ENCODE peak calls at places on chromosomes 12 and 14, in eight cellular contexts. One of them, this sample, is unnamed.

GRCh38 chr12:89985935-89986334 is 277.3 kb upstream of the ATP2B1 start:
- DNase-seq in thyroid gland: no peak
- DNase-seq in K562: no peak
- DNase-seq in breast epithelium: no peak
- DNase-seq in Peyer's patch: no peak
- DNase-seq in GM12892: no peak
- DNase-seq in gastrocnemius medialis: no peak
- DNase-seq in body of pancreas: no peak
- DNase-seq in this sample: no peak

GRCh38 chr12:94615284-94616216 is 34.8 kb downstream of the TMCC3 start:
- DNase-seq in GM12892: no peak
- DNase-seq in thyroid gland: peak; percentile 71
- DNase-seq in gastrocnemius medialis: peak; percentile 61
- DNase-seq in K562: no peak
- DNase-seq in breast epithelium: no peak
- DNase-seq in Peyer's patch: no peak
- DNase-seq in body of pancreas: peak; percentile 66
- DNase-seq in this sample: peak; percentile 79

GRCh38 chr12:70243510-70244331 is 488 bp downstream of the CNOT2 start:
- DNase-seq in thyroid gland: peak; percentile 63
- DNase-seq in gastrocnemius medialis: peak; percentile 42
- DNase-seq in breast epithelium: peak; percentile 41
- DNase-seq in K562: peak; percentile 84
- DNase-seq in Peyer's patch: peak; percentile 65
- DNase-seq in body of pancreas: peak; percentile 66
- DNase-seq in GM12892: peak; percentile 49
- DNase-seq in this sample: peak; percentile 60

GRCh38 chr12:46154221-46154975 is 114.4 kb downstream of the SLC38A1 start:
- DNase-seq in thyroid gland: no peak
- DNase-seq in body of pancreas: no peak
- DNase-seq in gastrocnemius medialis: no peak
- DNase-seq in breast epithelium: no peak
- DNase-seq in K562: no peak
- DNase-seq in Peyer's patch: no peak
- DNase-seq in GM12892: no peak
- DNase-seq in this sample: no peak

GRCh38 chr14:34794217-34794616 is 79.8 kb upstream of the CFL2 start:
- DNase-seq in K562: no peak
- DNase-seq in Peyer's patch: no peak
- DNase-seq in gastrocnemius medialis: no peak
- DNase-seq in thyroid gland: peak; percentile 27
- DNase-seq in GM12892: no peak
- DNase-seq in body of pancreas: no peak
- DNase-seq in breast epithelium: no peak
- DNase-seq in this sample: no peak

GRCh38 chr12:115336506-115336905 is 652.5 kb upstream of the TBX3 start:
- DNase-seq in K562: no peak
- DNase-seq in body of pancreas: no peak
- DNase-seq in thyroid gland: no peak
- DNase-seq in GM12892: no peak
- DNase-seq in gastrocnemius medialis: no peak
- DNase-seq in Peyer's patch: no peak
- DNase-seq in breast epithelium: no peak
- DNase-seq in this sample: no peak

GRCh38 chr14:96424104-96424989 is 32.4 kb downstream of the AK7 start:
- DNase-seq in breast epithelium: no peak
- DNase-seq in body of pancreas: peak; percentile 34
- DNase-seq in K562: peak; percentile 38
- DNase-seq in GM12892: peak; percentile 17
- DNase-seq in thyroid gland: peak; percentile 24
- DNase-seq in Peyer's patch: no peak
- DNase-seq in gastrocnemius medialis: no peak
- DNase-seq in this sample: peak; percentile 38

GRCh38 chr12:2341051-2341751 is 288.4 kb downstream of the CACNA1C start:
- DNase-seq in thyroid gland: no peak
- DNase-seq in breast epithelium: no peak
- DNase-seq in gastrocnemius medialis: peak; percentile 46
- DNase-seq in body of pancreas: no peak
- DNase-seq in Peyer's patch: no peak
- DNase-seq in K562: no peak
- DNase-seq in GM12892: no peak
- DNase-seq in this sample: no peak

GRCh38 chr14:90381999-90382451 is 14.8 kb upstream of the CALM1 start:
- DNase-seq in GM12892: no peak
- DNase-seq in Peyer's patch: peak; percentile 48
- DNase-seq in breast epithelium: peak; percentile 58
- DNase-seq in body of pancreas: peak; percentile 89
- DNase-seq in gastrocnemius medialis: peak; percentile 27
- DNase-seq in thyroid gland: peak; percentile 66
- DNase-seq in K562: peak; percentile 19
- DNase-seq in this sample: peak; percentile 73

GRCh38 chr12:69966839-69967238 is 141.8 kb downstream of the MYRFL start:
- DNase-seq in K562: no peak
- DNase-seq in body of pancreas: no peak
- DNase-seq in thyroid gland: no peak
- DNase-seq in GM12892: no peak
- DNase-seq in gastrocnemius medialis: no peak
- DNase-seq in breast epithelium: no peak
- DNase-seq in Peyer's patch: no peak
- DNase-seq in this sample: peak; percentile 41

GRCh38 chr12:41223600-41223999 is 35.5 kb downstream of the PDZRN4 start:
- DNase-seq in Peyer's patch: no peak
- DNase-seq in GM12892: no peak
- DNase-seq in thyroid gland: peak; percentile 65
- DNase-seq in gastrocnemius medialis: no peak
- DNase-seq in K562: no peak
- DNase-seq in body of pancreas: no peak
- DNase-seq in breast epithelium: no peak
- DNase-seq in this sample: no peak

GRCh38 chr14:103404920-103405319 is 19.7 kb downstream of the MARK3 start:
- DNase-seq in K562: no peak
- DNase-seq in breast epithelium: no peak
- DNase-seq in GM12892: no peak
- DNase-seq in body of pancreas: peak; percentile 80
- DNase-seq in Peyer's patch: no peak
- DNase-seq in gastrocnemius medialis: peak; percentile 59
- DNase-seq in thyroid gland: no peak
- DNase-seq in this sample: peak; percentile 74

GRCh38 chr12:111926631-111927030 is 84.6 kb downstream of the MAPKAPK5 start:
- DNase-seq in GM12892: no peak
- DNase-seq in Peyer's patch: no peak
- DNase-seq in body of pancreas: no peak
- DNase-seq in breast epithelium: no peak
- DNase-seq in gastrocnemius medialis: no peak
- DNase-seq in thyroid gland: no peak
- DNase-seq in K562: no peak
- DNase-seq in this sample: no peak

GRCh38 chr14:92880851-92881250 is 42.1 kb upstream of the CHGA start:
- DNase-seq in GM12892: no peak
- DNase-seq in thyroid gland: no peak
- DNase-seq in body of pancreas: peak; percentile 53
- DNase-seq in gastrocnemius medialis: no peak
- DNase-seq in breast epithelium: no peak
- DNase-seq in K562: no peak
- DNase-seq in Peyer's patch: no peak
- DNase-seq in this sample: no peak

GRCh38 chr12:94205738-94206310 is 57.4 kb downstream of the PLXNC1 start:
- DNase-seq in body of pancreas: no peak
- DNase-seq in gastrocnemius medialis: no peak
- DNase-seq in K562: no peak
- DNase-seq in breast epithelium: no peak
- DNase-seq in thyroid gland: no peak
- DNase-seq in Peyer's patch: no peak
- DNase-seq in GM12892: no peak
- DNase-seq in this sample: no peak

GRCh38 chr14:23512156-23512555 is 39.4 kb downstream of the ZFHX2 start:
- DNase-seq in breast epithelium: no peak
- DNase-seq in GM12892: no peak
- DNase-seq in body of pancreas: no peak
- DNase-seq in gastrocnemius medialis: no peak
- DNase-seq in thyroid gland: no peak
- DNase-seq in Peyer's patch: no peak
- DNase-seq in K562: no peak
- DNase-seq in this sample: no peak

GRCh38 chr12:29769162-29769820 is 14.5 kb downstream of the TMTC1 start:
- DNase-seq in breast epithelium: no peak
- DNase-seq in gastrocnemius medialis: peak; percentile 13
- DNase-seq in Peyer's patch: no peak
- DNase-seq in thyroid gland: no peak
- DNase-seq in GM12892: no peak
- DNase-seq in K562: no peak
- DNase-seq in body of pancreas: no peak
- DNase-seq in this sample: no peak

GRCh38 chr12:12716151-12716844 is 870 bp upstream of the CDKN1B start:
- DNase-seq in body of pancreas: no peak
- DNase-seq in breast epithelium: no peak
- DNase-seq in Peyer's patch: peak; percentile 34
- DNase-seq in K562: no peak
- DNase-seq in thyroid gland: peak; percentile 18
- DNase-seq in GM12892: no peak
- DNase-seq in gastrocnemius medialis: no peak
- DNase-seq in this sample: no peak

GRCh38 chr12:12713932-12714275 is 3.3 kb upstream of the CDKN1B start:
- DNase-seq in gastrocnemius medialis: no peak
- DNase-seq in thyroid gland: no peak
- DNase-seq in K562: no peak
- DNase-seq in GM12892: no peak
- DNase-seq in breast epithelium: no peak
- DNase-seq in body of pancreas: no peak
- DNase-seq in Peyer's patch: no peak
- DNase-seq in this sample: no peak

GRCh38 chr12:12715128-12715458 is 2.1 kb upstream of the CDKN1B start:
- DNase-seq in K562: no peak
- DNase-seq in GM12892: no peak
- DNase-seq in Peyer's patch: no peak
- DNase-seq in body of pancreas: no peak
- DNase-seq in gastrocnemius medialis: no peak
- DNase-seq in thyroid gland: no peak
- DNase-seq in breast epithelium: no peak
- DNase-seq in this sample: no peak

GRCh38 chr12:12715459-12716150 is 1.6 kb upstream of the CDKN1B start:
- DNase-seq in thyroid gland: peak; percentile 20
- DNase-seq in Peyer's patch: peak; percentile 78
- DNase-seq in breast epithelium: no peak
- DNase-seq in K562: no peak
- DNase-seq in GM12892: no peak
- DNase-seq in body of pancreas: no peak
- DNase-seq in gastrocnemius medialis: no peak
- DNase-seq in this sample: no peak

GRCh38 chr12:12714276-12715001 is 2.7 kb upstream of the CDKN1B start:
- DNase-seq in body of pancreas: peak; percentile 56
- DNase-seq in breast epithelium: no peak
- DNase-seq in K562: no peak
- DNase-seq in thyroid gland: peak; percentile 82
- DNase-seq in Peyer's patch: peak; percentile 83
- DNase-seq in gastrocnemius medialis: no peak
- DNase-seq in GM12892: no peak
- DNase-seq in this sample: peak; percentile 54
- TF ChIP-seq POLR2A in body of pancreas: peak; percentile 67
- TF ChIP-seq POLR2A in breast epithelium: no peak
- TF ChIP-seq POLR2A in K562: peak; percentile 46
- TF ChIP-seq POLR2A in thyroid gland: peak; percentile 92
- TF ChIP-seq POLR2A in Peyer's patch: peak; percentile 48
- TF ChIP-seq POLR2A in gastrocnemius medialis: no peak
- TF ChIP-seq POLR2A in GM12892: no peak
- TF ChIP-seq POLR2A in this sample: peak; percentile 38

DNA sequence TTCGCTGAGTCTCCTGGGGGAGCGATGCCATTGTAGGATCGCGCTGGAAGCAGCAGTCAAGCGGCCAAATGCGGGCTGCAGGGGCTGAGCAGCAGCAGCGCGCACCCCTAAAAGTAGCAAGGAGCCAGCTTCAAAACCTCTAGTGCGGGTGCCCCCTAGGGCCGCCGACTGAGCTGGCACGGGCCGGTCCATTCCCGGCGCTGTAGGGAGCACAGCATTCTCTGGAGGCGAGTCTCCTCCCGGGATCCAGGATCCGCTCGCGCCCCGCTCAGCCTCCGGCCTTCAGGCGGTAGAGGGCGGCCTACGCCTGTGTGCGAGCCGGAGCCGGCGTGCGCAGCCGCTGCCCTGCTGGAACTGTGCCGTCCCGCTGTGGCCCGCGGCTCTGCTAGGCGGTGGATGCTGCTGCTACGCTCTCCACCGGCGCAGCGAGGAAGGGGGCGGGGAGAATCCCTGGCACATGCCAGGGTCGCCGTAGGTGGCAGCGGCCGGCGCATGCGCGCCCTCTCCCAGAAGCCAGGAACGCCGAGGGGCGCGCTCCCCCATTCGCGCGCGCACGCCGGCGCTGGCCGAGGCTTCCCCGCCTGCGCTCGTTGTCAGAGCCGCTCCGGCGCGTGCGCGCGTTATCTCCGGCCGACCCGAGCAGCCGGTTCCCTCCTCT is at the start of gene FUT8:
- DNase-seq in GM12892: peak; percentile 73
- DNase-seq in K562: peak; percentile 41
- DNase-seq in body of pancreas: peak; percentile 99
- DNase-seq in breast epithelium: peak; percentile 95
- DNase-seq in thyroid gland: peak; percentile 98
- DNase-seq in gastrocnemius medialis: peak; percentile 90
- DNase-seq in Peyer's patch: peak; percentile 95
- DNase-seq in this sample: peak; percentile 98
- TF ChIP-seq POLR2A in GM12892: peak; percentile 88
- TF ChIP-seq POLR2A in K562: no peak
- TF ChIP-seq POLR2A in body of pancreas: peak; percentile 91
- TF ChIP-seq POLR2A in breast epithelium: peak; percentile 36
- TF ChIP-seq POLR2A in thyroid gland: peak; percentile 92
- TF ChIP-seq POLR2A in gastrocnemius medialis: peak; percentile 50
- TF ChIP-seq POLR2A in Peyer's patch: peak; percentile 88
- TF ChIP-seq POLR2A in this sample: peak; percentile 81

GRCh38 chr12:39764944-39765560 is 145.4 kb upstream of the ABCD2 start:
- DNase-seq in Peyer's patch: no peak
- DNase-seq in K562: peak; percentile 24
- DNase-seq in body of pancreas: no peak
- DNase-seq in thyroid gland: no peak
- DNase-seq in breast epithelium: no peak
- DNase-seq in GM12892: no peak
- DNase-seq in gastrocnemius medialis: no peak
- DNase-seq in this sample: no peak
- TF ChIP-seq POLR2A in Peyer's patch: no peak
- TF ChIP-seq POLR2A in K562: no peak
- TF ChIP-seq POLR2A in body of pancreas: no peak
- TF ChIP-seq POLR2A in thyroid gland: no peak
- TF ChIP-seq POLR2A in breast epithelium: no peak
- TF ChIP-seq POLR2A in GM12892: no peak
- TF ChIP-seq POLR2A in gastrocnemius medialis: no peak
- TF ChIP-seq POLR2A in this sample: no peak

GRCh38 chr12:75390156-75390898 is 562 bp upstream of the GLIPR1L2 start:
- DNase-seq in GM12892: no peak
- DNase-seq in breast epithelium: no peak
- DNase-seq in Peyer's patch: no peak
- DNase-seq in body of pancreas: no peak
- DNase-seq in thyroid gland: no peak
- DNase-seq in gastrocnemius medialis: no peak
- DNase-seq in K562: no peak
- DNase-seq in this sample: no peak

GRCh38 chr12:75389061-75389460 is 1.8 kb upstream of the GLIPR1L2 start:
- DNase-seq in breast epithelium: no peak
- DNase-seq in body of pancreas: no peak
- DNase-seq in gastrocnemius medialis: no peak
- DNase-seq in thyroid gland: no peak
- DNase-seq in Peyer's patch: no peak
- DNase-seq in K562: no peak
- DNase-seq in GM12892: no peak
- DNase-seq in this sample: no peak

GRCh38 chr12:75389706-75390105 is 1.2 kb upstream of the GLIPR1L2 start:
- DNase-seq in gastrocnemius medialis: no peak
- DNase-seq in breast epithelium: no peak
- DNase-seq in body of pancreas: no peak
- DNase-seq in K562: no peak
- DNase-seq in Peyer's patch: no peak
- DNase-seq in GM12892: no peak
- DNase-seq in thyroid gland: no peak
- DNase-seq in this sample: no peak

GRCh38 chr12:75390899-75391538 is at the start of gene GLIPR1L2:
- DNase-seq in thyroid gland: peak; percentile 97
- DNase-seq in Peyer's patch: peak; percentile 89
- DNase-seq in gastrocnemius medialis: peak; percentile 90
- DNase-seq in breast epithelium: peak; percentile 94
- DNase-seq in GM12892: peak; percentile 59
- DNase-seq in body of pancreas: peak; percentile 97
- DNase-seq in K562: peak; percentile 73
- DNase-seq in this sample: peak; percentile 95
- TF ChIP-seq POLR2A in thyroid gland: peak; percentile 95
- TF ChIP-seq POLR2A in Peyer's patch: peak; percentile 48
- TF ChIP-seq POLR2A in gastrocnemius medialis: peak; percentile 68
- TF ChIP-seq POLR2A in breast epithelium: peak; percentile 69
- TF ChIP-seq POLR2A in GM12892: peak; percentile 63
- TF ChIP-seq POLR2A in body of pancreas: peak; percentile 80
- TF ChIP-seq POLR2A in K562: no peak
- TF ChIP-seq POLR2A in this sample: peak; percentile 26